ENCODE peak calls at places on chromosomes 4 and X, in six cellular contexts. One of them, this sample, is unnamed. For H3K27me3 and H3K36me3, the result is how much of the 10 kb centered on the place peaks cover.

GRCh38 chrX:13791559-13791958 is 25.3 kb downstream of the GPM6B start:
- DNase-seq in endodermal cell: no peak
- DNase-seq in lung: no peak
- DNase-seq in suprapubic skin: no peak
- DNase-seq in transverse colon: no peak
- DNase-seq in heart left ventricle: no peak
- DNase-seq in this sample: no peak

GRCh38 chrX:8743126-8743732 is 11.3 kb upstream of the ANOS1 start:
- DNase-seq in endodermal cell: peak
- DNase-seq in lung: peak
- DNase-seq in suprapubic skin: no peak
- DNase-seq in transverse colon: peak
- DNase-seq in heart left ventricle: peak
- DNase-seq in this sample: peak

GRCh38 chr4:154406022-154406835 is 85.4 kb downstream of the DCHS2 start:
- DNase-seq in endodermal cell: no peak
- DNase-seq in lung: no peak
- DNase-seq in suprapubic skin: no peak
- DNase-seq in transverse colon: no peak
- DNase-seq in heart left ventricle: no peak
- DNase-seq in this sample: no peak

GRCh38 chr4:86453044-86453501 is 93.2 kb upstream of the MAPK10 start:
- DNase-seq in endodermal cell: no peak
- DNase-seq in lung: no peak
- DNase-seq in suprapubic skin: no peak
- DNase-seq in transverse colon: no peak
- DNase-seq in heart left ventricle: peak
- DNase-seq in this sample: peak

GRCh38 chr4:112167790-112168189 is 22.5 kb downstream of the FAM241A start:
- DNase-seq in endodermal cell: no peak
- DNase-seq in lung: no peak
- DNase-seq in suprapubic skin: no peak
- DNase-seq in transverse colon: no peak
- DNase-seq in heart left ventricle: no peak
- DNase-seq in this sample: no peak

GRCh38 chr4:6557856-6558255 is 17.1 kb upstream of the MAN2B2 start:
- DNase-seq in endodermal cell: no peak
- DNase-seq in lung: no peak
- DNase-seq in suprapubic skin: no peak
- DNase-seq in transverse colon: no peak
- DNase-seq in heart left ventricle: no peak
- DNase-seq in this sample: no peak

GRCh38 chrX:37800762-37801161 is 20.9 kb downstream of the CYBB start:
- DNase-seq in endodermal cell: no peak
- DNase-seq in lung: no peak
- DNase-seq in suprapubic skin: no peak
- DNase-seq in transverse colon: no peak
- DNase-seq in heart left ventricle: no peak
- DNase-seq in this sample: no peak

GRCh38 chr4:6265546-6265945 is 4.1 kb upstream of the WFS1 start:
- DNase-seq in endodermal cell: no peak
- DNase-seq in lung: no peak
- DNase-seq in suprapubic skin: no peak
- DNase-seq in transverse colon: no peak
- DNase-seq in heart left ventricle: no peak
- DNase-seq in this sample: no peak

GRCh38 chrX:15854080-15854655 is 445 bp downstream of the AP1S2 start:
- DNase-seq in endodermal cell: peak
- DNase-seq in lung: peak
- DNase-seq in suprapubic skin: peak
- DNase-seq in transverse colon: peak
- DNase-seq in heart left ventricle: peak
- DNase-seq in this sample: peak

GRCh38 chr4:140755811-140756291 is 334 bp downstream of the TBC1D9 start:
- DNase-seq in endodermal cell: peak
- DNase-seq in lung: peak
- DNase-seq in suprapubic skin: no peak
- DNase-seq in transverse colon: peak
- DNase-seq in heart left ventricle: peak
- DNase-seq in this sample: peak

GRCh38 chr4:185205697-185206342 is 2.0 kb upstream of the CFAP97 start:
- DNase-seq in endodermal cell: no peak
- DNase-seq in lung: no peak
- DNase-seq in suprapubic skin: no peak
- DNase-seq in transverse colon: no peak
- DNase-seq in heart left ventricle: no peak
- DNase-seq in this sample: no peak

GRCh38 chr4:54102747-54103146 is 2.8 kb downstream of the GSX2 start:
- DNase-seq in endodermal cell: no peak
- DNase-seq in lung: no peak
- DNase-seq in suprapubic skin: no peak
- DNase-seq in transverse colon: no peak
- DNase-seq in heart left ventricle: no peak
- DNase-seq in this sample: no peak

GRCh38 chr4:54100607-54101189 is 735 bp downstream of the GSX2 start:
- DNase-seq in endodermal cell: peak
- DNase-seq in lung: no peak
- DNase-seq in suprapubic skin: no peak
- DNase-seq in transverse colon: no peak
- DNase-seq in heart left ventricle: no peak
- DNase-seq in this sample: no peak

GRCh38 chr4:54101190-54102041 is 1.5 kb downstream of the GSX2 start:
- DNase-seq in endodermal cell: peak
- DNase-seq in lung: no peak
- DNase-seq in suprapubic skin: no peak
- DNase-seq in transverse colon: no peak
- DNase-seq in heart left ventricle: no peak
- DNase-seq in this sample: no peak

GRCh38 chr4:54104907-54105306 is 4.9 kb downstream of the GSX2 start:
- DNase-seq in endodermal cell: no peak
- DNase-seq in lung: no peak
- DNase-seq in suprapubic skin: no peak
- DNase-seq in transverse colon: no peak
- DNase-seq in heart left ventricle: no peak
- DNase-seq in this sample: no peak

GRCh38 chr4:54103190-54103574 is 3.2 kb downstream of the GSX2 start:
- DNase-seq in endodermal cell: peak
- DNase-seq in lung: no peak
- DNase-seq in suprapubic skin: no peak
- DNase-seq in transverse colon: no peak
- DNase-seq in heart left ventricle: no peak
- DNase-seq in this sample: no peak
- H3K27me3 ChIP-seq in endodermal cell: half or more
- H3K27me3 ChIP-seq in lung: under half
- H3K27me3 ChIP-seq in suprapubic skin: half or more
- H3K27me3 ChIP-seq in transverse colon: half or more
- H3K27me3 ChIP-seq in heart left ventricle: half or more
- H3K27me3 ChIP-seq in this sample: under half

GRCh38 chr4:145496292-145496691 is 14.6 kb downstream of the SMAD1 start:
- DNase-seq in endodermal cell: no peak
- DNase-seq in lung: no peak
- DNase-seq in suprapubic skin: no peak
- DNase-seq in transverse colon: no peak
- DNase-seq in heart left ventricle: no peak
- DNase-seq in this sample: no peak

GRCh38 chr4:145498430-145498829 is 16.8 kb downstream of the SMAD1 start:
- DNase-seq in endodermal cell: no peak
- DNase-seq in lung: no peak
- DNase-seq in suprapubic skin: no peak
- DNase-seq in transverse colon: no peak
- DNase-seq in heart left ventricle: no peak
- DNase-seq in this sample: no peak

GRCh38 chr4:145494666-145495065 is 13.0 kb downstream of the SMAD1 start:
- DNase-seq in endodermal cell: no peak
- DNase-seq in lung: no peak
- DNase-seq in suprapubic skin: no peak
- DNase-seq in transverse colon: no peak
- DNase-seq in heart left ventricle: no peak
- DNase-seq in this sample: no peak

GRCh38 chr4:145501051-145501660 is 19.5 kb downstream of the SMAD1 start:
- DNase-seq in endodermal cell: no peak
- DNase-seq in lung: no peak
- DNase-seq in suprapubic skin: no peak
- DNase-seq in transverse colon: no peak
- DNase-seq in heart left ventricle: no peak
- DNase-seq in this sample: no peak

DNA sequence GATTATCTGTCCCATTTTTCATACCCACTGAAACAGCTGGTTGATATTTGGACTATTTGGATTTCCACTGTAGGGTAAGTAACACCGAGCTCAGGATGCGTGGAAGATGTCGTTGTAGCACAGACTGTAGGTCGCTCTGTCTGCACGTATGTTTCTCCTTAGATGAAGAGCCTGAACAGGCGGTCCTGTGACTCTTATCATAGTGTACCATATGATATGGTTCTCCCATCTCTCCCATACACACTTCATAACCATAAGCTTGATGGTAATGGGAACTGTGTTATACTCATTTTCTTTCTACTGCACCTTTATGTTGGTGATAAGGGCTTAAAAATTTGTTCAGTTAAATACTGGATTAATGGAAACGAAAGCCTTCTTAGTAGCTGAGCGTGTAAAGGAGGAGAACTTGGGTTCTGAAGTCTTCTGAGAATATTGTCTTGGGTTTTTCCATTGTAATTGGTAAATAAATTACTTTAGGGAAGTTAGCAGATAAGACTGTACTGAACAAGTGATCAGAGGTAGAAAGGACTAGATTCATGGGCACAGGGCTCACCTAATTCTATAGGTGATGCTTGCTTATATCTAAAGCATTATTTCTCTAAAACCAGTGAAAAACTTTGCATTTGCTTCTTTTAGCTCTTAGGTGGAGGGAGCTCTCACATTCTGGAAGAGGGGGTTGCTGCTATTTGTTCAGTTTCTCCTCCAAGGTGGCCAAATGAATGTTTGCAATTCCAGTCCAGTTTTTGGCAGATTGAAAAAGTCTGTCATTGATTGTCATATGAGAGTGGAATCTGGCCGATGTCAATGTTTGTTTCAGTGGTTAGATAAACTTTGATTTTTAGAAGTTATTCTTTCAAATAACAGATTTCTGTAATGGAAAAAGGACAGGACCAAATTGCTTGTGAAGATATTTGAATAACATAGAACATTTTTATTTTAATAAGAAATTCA is 15.8 kb downstream of the SMAD1 start:
- DNase-seq in endodermal cell: no peak
- DNase-seq in lung: no peak
- DNase-seq in suprapubic skin: no peak
- DNase-seq in transverse colon: no peak
- DNase-seq in heart left ventricle: no peak
- DNase-seq in this sample: no peak
- TF ChIP-seq CTCF in endodermal cell: no peak
- TF ChIP-seq CTCF in lung: no peak
- TF ChIP-seq CTCF in suprapubic skin: no peak
- TF ChIP-seq CTCF in transverse colon: no peak
- TF ChIP-seq CTCF in heart left ventricle: no peak
- TF ChIP-seq CTCF in this sample: no peak

GRCh38 chr4:160142579-160142978 is 1039.7 kb downstream of the RAPGEF2 start:
- DNase-seq in endodermal cell: no peak
- DNase-seq in lung: no peak
- DNase-seq in suprapubic skin: no peak
- DNase-seq in transverse colon: no peak
- DNase-seq in heart left ventricle: no peak
- DNase-seq in this sample: no peak

DNA sequence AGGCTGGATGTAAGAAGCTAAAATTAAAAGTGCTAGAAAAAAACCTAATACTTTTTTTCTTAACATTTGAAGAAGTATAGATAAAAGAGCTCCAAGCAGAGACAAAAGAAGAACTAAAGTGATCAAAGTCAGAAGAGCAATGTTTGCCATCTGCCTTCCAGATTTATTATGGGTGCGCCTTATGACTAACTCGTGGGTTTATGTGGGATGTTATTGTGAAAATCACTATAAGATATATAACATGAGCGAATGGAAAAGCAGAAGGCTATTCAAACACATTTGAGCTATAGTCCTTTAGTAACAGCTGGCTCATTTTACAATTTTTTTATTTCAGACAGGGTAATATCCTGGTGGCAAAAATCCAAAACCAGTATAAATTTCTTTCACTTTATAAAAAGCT is 1040.7 kb downstream of the RAPGEF2 start:
- DNase-seq in endodermal cell: no peak
- DNase-seq in lung: no peak
- DNase-seq in suprapubic skin: no peak
- DNase-seq in transverse colon: no peak
- DNase-seq in heart left ventricle: no peak
- DNase-seq in this sample: no peak
- H3K36me3 ChIP-seq in endodermal cell: under half
- H3K36me3 ChIP-seq in lung: under half
- H3K36me3 ChIP-seq in suprapubic skin: under half
- H3K36me3 ChIP-seq in transverse colon: under half
- H3K36me3 ChIP-seq in heart left ventricle: under half
- H3K36me3 ChIP-seq in this sample: under half

GRCh38 chr4:4864443-4864939 is 5.0 kb downstream of the MSX1 start:
- DNase-seq in endodermal cell: no peak
- DNase-seq in lung: no peak
- DNase-seq in suprapubic skin: no peak
- DNase-seq in transverse colon: no peak
- DNase-seq in heart left ventricle: no peak
- DNase-seq in this sample: no peak

GRCh38 chr4:4866833-4867744 is 7.6 kb downstream of the MSX1 start:
- DNase-seq in endodermal cell: peak
- DNase-seq in lung: no peak
- DNase-seq in suprapubic skin: peak
- DNase-seq in transverse colon: no peak
- DNase-seq in heart left ventricle: no peak
- DNase-seq in this sample: peak

GRCh38 chr4:4866124-4866832 is 6.8 kb downstream of the MSX1 start:
- DNase-seq in endodermal cell: peak
- DNase-seq in lung: no peak
- DNase-seq in suprapubic skin: no peak
- DNase-seq in transverse colon: no peak
- DNase-seq in heart left ventricle: no peak
- DNase-seq in this sample: no peak

GRCh38 chr4:4865705-4866123 is 6.2 kb downstream of the MSX1 start:
- DNase-seq in endodermal cell: no peak
- DNase-seq in lung: no peak
- DNase-seq in suprapubic skin: no peak
- DNase-seq in transverse colon: no peak
- DNase-seq in heart left ventricle: no peak
- DNase-seq in this sample: no peak

DNA sequence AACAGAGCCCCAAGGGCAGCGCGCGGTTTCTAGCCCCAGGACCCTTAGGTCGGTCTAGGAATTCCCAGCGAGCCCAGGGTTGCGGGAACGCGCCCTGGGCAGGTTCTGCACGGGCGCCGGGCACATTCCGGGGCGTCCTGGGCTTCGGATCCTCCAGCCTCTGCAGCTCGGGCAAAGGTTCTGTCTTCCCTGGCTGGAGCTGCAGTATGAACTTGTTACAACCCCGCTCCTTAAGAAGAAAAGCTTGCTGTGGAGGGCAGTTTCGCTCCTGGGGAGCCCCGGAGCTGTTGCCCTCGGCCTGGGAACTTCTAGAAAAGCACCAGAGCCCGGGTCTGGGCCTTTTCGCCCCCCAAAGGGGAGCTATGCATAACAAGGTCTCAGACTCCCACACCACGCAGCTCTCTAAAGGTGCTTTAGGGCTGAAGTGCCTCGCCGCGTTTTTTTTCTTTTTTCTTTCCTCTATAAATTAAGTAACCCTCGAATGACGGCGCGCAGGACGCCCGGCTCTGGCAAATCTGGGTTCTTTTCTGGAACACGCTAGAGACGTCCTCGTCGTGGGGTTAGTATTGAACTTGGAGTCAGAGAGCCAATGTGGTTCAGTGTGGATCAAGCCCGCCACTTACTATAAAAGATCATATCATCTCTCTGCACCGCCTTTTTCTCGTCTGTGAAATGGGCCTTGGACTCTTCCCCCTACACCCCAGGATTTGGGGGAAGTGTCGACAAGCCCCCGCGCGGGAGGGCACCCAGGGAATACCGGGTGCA is 5.7 kb downstream of the MSX1 start:
- DNase-seq in endodermal cell: peak
- DNase-seq in lung: no peak
- DNase-seq in suprapubic skin: no peak
- DNase-seq in transverse colon: no peak
- DNase-seq in heart left ventricle: no peak
- DNase-seq in this sample: no peak
- H3K27me3 ChIP-seq in endodermal cell: half or more
- H3K27me3 ChIP-seq in lung: under half
- H3K27me3 ChIP-seq in suprapubic skin: half or more
- H3K27me3 ChIP-seq in transverse colon: half or more
- H3K27me3 ChIP-seq in heart left ventricle: half or more
- H3K27me3 ChIP-seq in this sample: under half

This sample was measured in uterus.